ENCODE peak calls at places on chromosomes 7 and 10, in eight cellular contexts. W is transverse colon, F is AG10803, M is Caco-2, I is upper lobe of right lung, S is heart left ventricle, P is tibial nerve, B is astrocyte of the spinal cord. E is an unnamed sample.

GRCh38 chr10:16828114-16828568 is 10.9 kb upstream of the RSU1 start:
- DNase-seq in W (peak; percentile 59), F (peak; percentile 88), M (peak; percentile 66), I (no peak), S (peak; percentile 54), P (no peak), B (peak; percentile 88), E (peak; percentile 71)

GRCh38 chr7:50614721-50615518 is 49.7 kb upstream of the DDC start:
- DNase-seq in W (peak; percentile 39), F (no peak), M (no peak), I (no peak), S (no peak), P (no peak), B (no peak), E (no peak)

GRCh38 chr10:104331208-104331838 is 6.9 kb downstream of the ITPRIP start:
- DNase-seq in W (peak; percentile 45), F (no peak), M (no peak), I (no peak), S (peak; percentile 71), P (no peak), B (peak; percentile 91), E (no peak)

GRCh38 chr7:107430057-107430456 is 39.8 kb upstream of the GPR22 start:
- DNase-seq in W (no peak), F (no peak), M (no peak), I (no peak), S (no peak), P (no peak), B (no peak), E (no peak)

GRCh38 chr7:141201145-141201885 is 127.5 kb downstream of the TMEM178B start:
- DNase-seq in W (no peak), F (no peak), M (no peak), I (no peak), S (no peak), P (no peak), B (no peak), E (no peak)

GRCh38 chr10:71770255-71770654 is 3.1 kb downstream of the VSIR start:
- DNase-seq in W (no peak), F (peak; percentile 76), M (no peak), I (no peak), S (peak; percentile 8), P (no peak), B (peak; percentile 12), E (no peak)

GRCh38 chr7:17774248-17774647 is 166.0 kb downstream of the SNX13 start:
- DNase-seq in W (no peak), F (peak; percentile 89), M (no peak), I (no peak), S (peak; percentile 14), P (no peak), B (peak; percentile 87), E (peak; percentile 5)

GRCh38 chr7:151809864-151810170 is 67.1 kb downstream of the PRKAG2 start:
- DNase-seq in W (no peak), F (no peak), M (no peak), I (peak; percentile 13), S (no peak), P (no peak), B (no peak), E (no peak)

GRCh38 chr10:79490400-79491081 is 21.8 kb upstream of the EIF5AL1 start:
- DNase-seq in W (peak; percentile 27), F (peak; percentile 15), M (no peak), I (no peak), S (peak; percentile 42), P (no peak), B (peak; percentile 77), E (no peak)

GRCh38 chr7:91025906-91026390 is 238.3 kb upstream of the FZD1 start:
- DNase-seq in W (no peak), F (no peak), M (no peak), I (no peak), S (no peak), P (no peak), B (no peak), E (no peak)

GRCh38 chr10:77188511-77188910 is 449.1 kb downstream of the KCNMA1 start:
- DNase-seq in W (no peak), F (peak; percentile 36), M (no peak), I (no peak), S (no peak), P (no peak), B (no peak), E (no peak)

GRCh38 chr10:76282122-76283030 is 851.0 kb downstream of the LRMDA start:
- DNase-seq in W (no peak), F (peak; percentile 28), M (no peak), I (no peak), S (no peak), P (no peak), B (peak; percentile 50), E (no peak)

GRCh38 chr7:32126843-32127242 is 56.6 kb upstream of the PDE1C start:
- DNase-seq in W (no peak), F (no peak), M (no peak), I (no peak), S (no peak), P (no peak), B (no peak), E (no peak)

GRCh38 chr10:92552310-92552709 is 21.6 kb downstream of the IDE start:
- DNase-seq in W (no peak), F (no peak), M (no peak), I (no peak), S (no peak), P (no peak), B (no peak), E (no peak)

GRCh38 chr10:92547676-92548075 is 26.2 kb downstream of the IDE start:
- DNase-seq in W (no peak), F (no peak), M (no peak), I (no peak), S (no peak), P (no peak), B (no peak), E (no peak)

GRCh38 chr10:92545556-92545955 is 28.3 kb downstream of the IDE start:
- DNase-seq in W (no peak), F (no peak), M (no peak), I (no peak), S (no peak), P (no peak), B (no peak), E (no peak)

GRCh38 chr10:92553959-92554358 is 19.9 kb downstream of the IDE start:
- DNase-seq in W (no peak), F (no peak), M (no peak), I (no peak), S (no peak), P (no peak), B (no peak), E (no peak)

DNA sequence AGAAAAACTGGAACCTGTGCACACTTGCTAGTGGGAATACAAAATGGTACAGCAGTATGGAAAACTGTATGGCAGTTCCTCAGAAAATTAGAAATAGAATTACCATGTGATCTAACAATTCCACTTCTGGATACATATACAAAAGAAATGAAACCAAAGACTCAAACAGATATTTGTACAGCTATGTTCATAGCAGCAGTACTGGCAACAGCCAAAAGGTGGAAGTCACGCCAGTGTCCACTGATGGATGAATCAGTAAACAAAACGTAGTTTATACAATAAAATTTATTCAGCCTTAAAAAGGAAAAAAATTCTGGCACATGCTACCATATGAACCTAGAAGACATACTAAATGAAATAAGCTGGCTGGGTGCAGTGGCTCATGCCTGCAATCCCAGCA is 23.0 kb downstream of the IDE start:
- DNase-seq in W (no peak), F (no peak), M (no peak), I (no peak), S (no peak), P (no peak), B (no peak), E (no peak)
- TF ChIP-seq CTCF in W (no peak), F (no peak), M (no peak), I (no peak), S (no peak), P (no peak), B (no peak), E (no peak)

GRCh38 chr10:127408115-127408710 is 140.9 kb upstream of the NPS start:
- DNase-seq in W (no peak), F (no peak), M (no peak), I (peak; percentile 32), S (no peak), P (no peak), B (no peak), E (no peak)
- TF ChIP-seq CTCF in W (no peak), F (no peak), M (no peak), I (no peak), S (no peak), P (no peak), B (no peak), E (no peak)

DNA sequence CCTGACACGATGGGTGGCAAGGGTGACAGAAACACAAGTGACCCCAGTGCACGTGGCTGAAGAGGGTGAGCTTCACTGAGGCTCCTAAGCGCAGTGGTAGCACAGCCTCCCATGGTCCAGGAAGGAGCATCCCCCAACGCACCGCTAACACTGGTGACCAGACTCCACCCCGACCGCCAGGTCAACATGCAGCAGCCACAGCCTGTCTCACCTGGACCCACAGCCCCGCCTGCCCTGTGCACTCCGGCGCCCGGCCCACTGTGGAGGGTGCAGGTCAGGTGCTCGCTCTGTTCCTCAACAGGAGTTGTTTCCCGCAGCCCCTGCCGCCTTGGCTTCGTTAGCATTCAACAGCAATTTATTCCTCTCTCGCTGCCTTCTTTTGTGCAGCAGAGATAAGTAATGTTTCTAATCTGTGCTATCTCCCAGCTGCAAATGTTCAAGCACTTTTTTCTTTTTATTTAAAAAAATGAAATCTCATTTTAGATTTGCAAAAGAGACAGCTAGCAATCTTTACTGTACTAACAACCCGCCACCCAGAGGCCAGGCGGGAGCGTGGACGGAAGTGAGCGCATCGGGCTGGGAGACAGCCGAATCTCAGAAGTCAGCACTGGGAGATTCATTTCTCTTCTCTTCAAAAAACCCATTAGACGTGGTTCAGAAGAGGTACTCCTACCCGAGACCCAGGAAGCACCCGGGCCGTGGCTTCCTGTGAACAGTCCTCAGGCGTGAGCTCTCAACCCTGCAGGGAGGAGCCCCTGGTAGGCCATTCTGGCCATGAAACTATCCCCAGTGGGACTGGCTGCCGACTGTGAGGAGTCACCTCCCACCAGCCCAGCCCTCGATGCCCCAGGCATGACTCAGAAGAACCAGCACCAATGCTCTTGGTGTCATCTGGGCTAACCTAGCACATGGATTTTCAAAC is 133.4 kb downstream of the MAD1L1 start:
- DNase-seq in W (no peak), F (peak; percentile 65), M (no peak), I (no peak), S (no peak), P (no peak), B (peak; percentile 21), E (no peak)
- TF ChIP-seq CTCF in W (no peak), F (no peak), M (no peak), I (no peak), S (no peak), P (no peak), B (peak; percentile 6), E (no peak)

GRCh38 chr7:11379641-11380040 is 406.0 kb downstream of the PHF14 start:
- DNase-seq in W (no peak), F (no peak), M (no peak), I (no peak), S (no peak), P (no peak), B (no peak), E (no peak)

GRCh38 chr7:11374629-11375028 is 401.0 kb downstream of the PHF14 start:
- DNase-seq in W (no peak), F (no peak), M (no peak), I (no peak), S (no peak), P (no peak), B (no peak), E (no peak)

GRCh38 chr7:11369696-11370095 is 396.0 kb downstream of the PHF14 start:
- DNase-seq in W (no peak), F (no peak), M (no peak), I (no peak), S (no peak), P (no peak), B (no peak), E (no peak)

GRCh38 chr7:11376549-11376948 is 402.9 kb downstream of the PHF14 start:
- DNase-seq in W (no peak), F (no peak), M (no peak), I (no peak), S (no peak), P (no peak), B (no peak), E (no peak)

GRCh38 chr7:11373546-11374142 is 400.0 kb downstream of the PHF14 start:
- DNase-seq in W (no peak), F (no peak), M (no peak), I (no peak), S (no peak), P (no peak), B (peak; percentile 28), E (no peak)
- TF ChIP-seq CTCF in W (peak; percentile 23), F (peak; percentile 55), M (peak; percentile 64), I (peak; percentile 41), S (peak; percentile 16), P (no peak), B (peak; percentile 62), E (peak; percentile 38)

E was measured in AG09319.